ENCODE peak calls at places on chromosomes 12 and 14, in four cellular contexts. One of them, this sample, is unnamed.

GRCh38 chr14:29668201-29668600 is 259.4 kb downstream of the PRKD1 start:
- DNase-seq in lower leg skin: no peak
- DNase-seq in brain microvascular endothelial cell: no peak
- DNase-seq in AG04450: no peak
- DNase-seq in this sample: no peak

GRCh38 chr12:94622475-94622874 is 27.9 kb downstream of the TMCC3 start:
- DNase-seq in lower leg skin: no peak
- DNase-seq in brain microvascular endothelial cell: peak; percentile 39
- DNase-seq in AG04450: no peak
- DNase-seq in this sample: no peak

GRCh38 chr14:29462271-29462670 is 465.4 kb downstream of the PRKD1 start:
- DNase-seq in lower leg skin: no peak
- DNase-seq in brain microvascular endothelial cell: no peak
- DNase-seq in AG04450: no peak
- DNase-seq in this sample: no peak

GRCh38 chr14:21300892-21301291 is 21.0 kb downstream of the RPGRIP1 start:
- DNase-seq in lower leg skin: no peak
- DNase-seq in brain microvascular endothelial cell: no peak
- DNase-seq in AG04450: no peak
- DNase-seq in this sample: peak; percentile 63

GRCh38 chr14:69036757-69037506 is 57.8 kb upstream of the ACTN1 start:
- DNase-seq in lower leg skin: no peak
- DNase-seq in brain microvascular endothelial cell: no peak
- DNase-seq in AG04450: no peak
- DNase-seq in this sample: no peak

GRCh38 chr14:55139696-55140509 is 10.9 kb downstream of the LGALS3 start:
- DNase-seq in lower leg skin: no peak
- DNase-seq in brain microvascular endothelial cell: no peak
- DNase-seq in AG04450: no peak
- DNase-seq in this sample: no peak

GRCh38 chr14:83300454-83301064 is 1766.9 kb upstream of the SEL1L start:
- DNase-seq in lower leg skin: no peak
- DNase-seq in brain microvascular endothelial cell: peak; percentile 21
- DNase-seq in AG04450: no peak
- DNase-seq in this sample: no peak

GRCh38 chr14:54220697-54221431 is 175.9 kb upstream of the CDKN3 start:
- DNase-seq in lower leg skin: no peak
- DNase-seq in brain microvascular endothelial cell: no peak
- DNase-seq in AG04450: no peak
- DNase-seq in this sample: no peak

GRCh38 chr14:54676822-54677708 is 110.1 kb downstream of the SAMD4A start:
- DNase-seq in lower leg skin: peak; percentile 80
- DNase-seq in brain microvascular endothelial cell: peak; percentile 92
- DNase-seq in AG04450: peak; percentile 79
- DNase-seq in this sample: no peak

GRCh38 chr12:71589478-71589881 is 74.2 kb downstream of the ZFC3H1 start:
- DNase-seq in lower leg skin: no peak
- DNase-seq in brain microvascular endothelial cell: no peak
- DNase-seq in AG04450: no peak
- DNase-seq in this sample: no peak

GRCh38 chr12:46921048-46921753 is 95.4 kb upstream of the SLC38A4 start:
- DNase-seq in lower leg skin: no peak
- DNase-seq in brain microvascular endothelial cell: peak; percentile 37
- DNase-seq in AG04450: no peak
- DNase-seq in this sample: no peak

GRCh38 chr12:108097160-108097911 is 31.8 kb upstream of the WSCD2 start:
- DNase-seq in lower leg skin: no peak
- DNase-seq in brain microvascular endothelial cell: no peak
- DNase-seq in AG04450: no peak
- DNase-seq in this sample: no peak

GRCh38 chr12:108101605-108102175 is 27.4 kb upstream of the WSCD2 start:
- DNase-seq in lower leg skin: no peak
- DNase-seq in brain microvascular endothelial cell: no peak
- DNase-seq in AG04450: no peak
- DNase-seq in this sample: peak; percentile 20

GRCh38 chr12:108098374-108098773 is 30.7 kb upstream of the WSCD2 start:
- DNase-seq in lower leg skin: no peak
- DNase-seq in brain microvascular endothelial cell: no peak
- DNase-seq in AG04450: no peak
- DNase-seq in this sample: no peak

GRCh38 chr12:108099778-108100177 is 29.3 kb upstream of the WSCD2 start:
- DNase-seq in lower leg skin: no peak
- DNase-seq in brain microvascular endothelial cell: no peak
- DNase-seq in AG04450: no peak
- DNase-seq in this sample: no peak

DNA sequence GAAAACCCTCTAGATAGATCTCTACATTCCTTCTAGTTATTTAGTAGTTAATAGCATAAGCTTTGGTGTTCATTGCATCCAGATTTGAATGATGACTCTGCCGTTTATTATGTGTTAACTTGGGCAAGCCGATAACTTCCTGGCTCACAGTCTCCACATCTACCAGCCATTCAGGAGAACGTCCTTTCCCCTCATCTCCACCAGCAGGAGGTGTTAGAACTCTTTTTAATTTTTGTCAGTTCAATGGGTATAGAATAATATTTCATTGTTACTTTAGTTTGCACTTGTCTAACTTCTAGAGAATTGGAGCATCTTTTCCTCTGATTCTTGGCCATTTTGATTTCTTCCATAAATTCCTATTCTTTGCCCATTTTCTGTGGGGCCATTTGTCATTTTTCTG is 30.0 kb upstream of the WSCD2 start:
- DNase-seq in lower leg skin: no peak
- DNase-seq in brain microvascular endothelial cell: no peak
- DNase-seq in AG04450: no peak
- DNase-seq in this sample: no peak
- TF ChIP-seq CTCF in lower leg skin: no peak
- TF ChIP-seq CTCF in brain microvascular endothelial cell: no peak
- TF ChIP-seq CTCF in AG04450: no peak
- TF ChIP-seq CTCF in this sample: no peak

DNA sequence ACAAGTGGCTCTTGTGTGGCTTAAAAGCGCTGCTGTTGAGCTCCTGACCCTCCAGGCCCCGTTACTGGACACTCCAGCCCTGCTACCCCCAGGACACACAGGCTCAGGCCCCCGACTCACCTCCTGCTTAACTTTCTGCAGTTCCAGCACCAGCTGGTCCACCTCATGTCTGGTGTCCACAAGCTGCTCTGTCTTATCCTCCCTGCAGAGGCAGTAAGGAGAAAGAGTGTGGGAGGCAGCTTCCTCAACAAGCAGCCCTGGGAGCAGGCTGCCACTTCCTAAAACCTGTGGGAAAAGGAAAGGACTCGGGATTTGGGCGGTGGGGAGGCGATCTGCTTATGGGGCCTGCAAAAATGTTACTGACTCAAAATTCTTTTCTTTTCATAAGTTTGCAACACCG is 79.3 kb downstream of the CCDC88C start:
- DNase-seq in lower leg skin: no peak
- DNase-seq in brain microvascular endothelial cell: no peak
- DNase-seq in AG04450: no peak
- DNase-seq in this sample: no peak
- TF ChIP-seq CTCF in lower leg skin: no peak
- TF ChIP-seq CTCF in brain microvascular endothelial cell: no peak
- TF ChIP-seq CTCF in AG04450: no peak
- TF ChIP-seq CTCF in this sample: no peak

GRCh38 chr12:124332068-124332672 is 37.3 kb downstream of the RFLNA start:
- DNase-seq in lower leg skin: no peak
- DNase-seq in brain microvascular endothelial cell: no peak
- DNase-seq in AG04450: no peak
- DNase-seq in this sample: no peak

GRCh38 chr12:124334976-124335375 is 40.1 kb downstream of the RFLNA start:
- DNase-seq in lower leg skin: no peak
- DNase-seq in brain microvascular endothelial cell: no peak
- DNase-seq in AG04450: no peak
- DNase-seq in this sample: no peak

GRCh38 chr12:124334266-124334665 is 39.4 kb downstream of the RFLNA start:
- DNase-seq in lower leg skin: no peak
- DNase-seq in brain microvascular endothelial cell: no peak
- DNase-seq in AG04450: no peak
- DNase-seq in this sample: no peak

GRCh38 chr12:124333724-124334123 is 38.8 kb downstream of the RFLNA start:
- DNase-seq in lower leg skin: no peak
- DNase-seq in brain microvascular endothelial cell: no peak
- DNase-seq in AG04450: no peak
- DNase-seq in this sample: no peak

GRCh38 chr12:124332900-124333299 is 38.0 kb downstream of the RFLNA start:
- DNase-seq in lower leg skin: no peak
- DNase-seq in brain microvascular endothelial cell: no peak
- DNase-seq in AG04450: no peak
- DNase-seq in this sample: no peak
- TF ChIP-seq CTCF in lower leg skin: no peak
- TF ChIP-seq CTCF in brain microvascular endothelial cell: no peak
- TF ChIP-seq CTCF in AG04450: no peak
- TF ChIP-seq CTCF in this sample: no peak

GRCh38 chr12:83173250-83173649 is 486.5 kb downstream of the TMTC2 start:
- DNase-seq in lower leg skin: no peak
- DNase-seq in brain microvascular endothelial cell: no peak
- DNase-seq in AG04450: no peak
- DNase-seq in this sample: no peak
- TF ChIP-seq CTCF in lower leg skin: no peak
- TF ChIP-seq CTCF in brain microvascular endothelial cell: no peak
- TF ChIP-seq CTCF in AG04450: no peak
- TF ChIP-seq CTCF in this sample: no peak

DNA sequence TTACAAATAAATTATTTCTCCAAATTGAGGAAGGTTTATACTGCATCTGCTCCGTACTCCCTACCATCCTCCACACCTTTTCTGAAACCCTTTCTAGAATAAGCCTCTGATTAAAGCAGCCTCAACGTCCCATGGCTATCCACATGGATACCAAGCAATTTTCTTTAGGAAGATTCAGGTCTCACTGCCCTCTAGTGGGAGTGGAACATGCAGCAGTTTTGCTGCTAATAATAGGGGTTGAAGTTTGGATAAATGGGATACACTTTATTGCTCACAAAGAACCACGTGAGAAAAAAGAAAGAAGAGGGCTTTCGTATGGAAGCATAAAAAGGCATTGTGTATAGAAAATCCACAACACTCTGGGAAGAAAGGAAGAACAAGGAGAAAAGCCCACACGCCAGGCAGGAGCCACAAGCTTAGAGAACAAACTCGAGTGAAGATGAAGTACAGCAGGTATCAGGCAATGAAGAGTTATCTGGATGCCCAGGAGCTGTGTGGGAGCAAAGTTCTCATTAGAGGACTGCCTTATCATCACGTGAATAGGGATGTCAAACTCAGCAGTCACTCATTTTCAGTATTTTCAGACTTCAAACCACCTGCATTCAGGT is 45.8 kb downstream of the CCER1 start:
- DNase-seq in lower leg skin: no peak
- DNase-seq in brain microvascular endothelial cell: peak; percentile 68
- DNase-seq in AG04450: no peak
- DNase-seq in this sample: peak; percentile 38
- TF ChIP-seq CTCF in lower leg skin: no peak
- TF ChIP-seq CTCF in brain microvascular endothelial cell: peak; percentile 84
- TF ChIP-seq CTCF in AG04450: peak; percentile 84
- TF ChIP-seq CTCF in this sample: peak; percentile 81

GRCh38 chr14:74913986-74914573 is 9.0 kb downstream of the RPS6KL1 start:
- DNase-seq in lower leg skin: peak; percentile 93
- DNase-seq in brain microvascular endothelial cell: peak; percentile 62
- DNase-seq in AG04450: peak; percentile 46
- DNase-seq in this sample: peak; percentile 64
- TF ChIP-seq CTCF in lower leg skin: peak; percentile 38
- TF ChIP-seq CTCF in brain microvascular endothelial cell: peak; percentile 96
- TF ChIP-seq CTCF in AG04450: peak; percentile 94
- TF ChIP-seq CTCF in this sample: peak; percentile 34

GRCh38 chr12:107448198-107448597 is 237.4 kb upstream of the PWP1 start:
- DNase-seq in lower leg skin: no peak
- DNase-seq in brain microvascular endothelial cell: peak; percentile 18
- DNase-seq in AG04450: no peak
- DNase-seq in this sample: peak; percentile 50
- TF ChIP-seq CTCF in lower leg skin: no peak
- TF ChIP-seq CTCF in brain microvascular endothelial cell: peak; percentile 78
- TF ChIP-seq CTCF in AG04450: peak; percentile 58
- TF ChIP-seq CTCF in this sample: peak; percentile 56